ENCODE peak calls at places on chromosomes 11 and 22, in six cellular contexts. Y is fibroblast of pulmonary artery, J is prostate gland, U is PC-3, O is AG10803, S is HL-60. X is an unnamed sample.

GRCh38 chr11:128865490-128865889 is 1.6 kb downstream of the KCNJ1 start:
- DNase-seq in J (no peak), Y (no peak), S (no peak), O (no peak), U (peak; percentile 69), X (peak; percentile 23)

GRCh38 chr11:115207166-115207591 is 297.0 kb downstream of the CADM1 start:
- DNase-seq in O (no peak), Y (no peak), J (no peak), S (no peak), U (no peak), X (no peak)

GRCh38 chr11:33377100-33377851 is 120.1 kb downstream of the HIPK3 start:
- DNase-seq in O (peak; percentile 56), J (no peak), U (no peak), S (no peak), Y (peak; percentile 42), X (no peak)

GRCh38 chr11:35214792-35215193 is 75.8 kb downstream of the CD44 start:
- DNase-seq in Y (peak; percentile 85), O (peak; percentile 91), S (no peak), U (peak; percentile 82), J (no peak), X (peak; percentile 92)

GRCh38 chr11:102446606-102447005 is 6.0 kb downstream of the TMEM123 start:
- DNase-seq in S (no peak), U (peak; percentile 84), J (no peak), Y (peak; percentile 78), O (peak; percentile 83), X (peak; percentile 58)

GRCh38 chr11:18065572-18065971 is 19.5 kb upstream of the TPH1 start:
- DNase-seq in J (peak; percentile 59), Y (no peak), S (no peak), U (no peak), O (no peak), X (no peak)

GRCh38 chr11:78453140-78453935 is 35.7 kb upstream of the GAB2 start:
- DNase-seq in J (no peak), O (peak; percentile 67), S (no peak), U (no peak), Y (peak; percentile 18), X (no peak)

GRCh38 chr11:68259122-68259959 is 12.4 kb downstream of the C11orf24 start:
- DNase-seq in U (no peak), O (no peak), Y (no peak), J (no peak), S (no peak), X (no peak)

GRCh38 chr22:19477321-19478085 is 1.5 kb downstream of the UFD1 start:
- DNase-seq in S (no peak), J (no peak), Y (peak; percentile 35), U (peak; percentile 16), O (peak; percentile 35), X (peak; percentile 30)

GRCh38 chr11:67301951-67302516 is 1.3 kb upstream of the SSH3 start:
- DNase-seq in J (peak; percentile 76), U (peak; percentile 49), S (no peak), O (peak; percentile 27), Y (no peak), X (peak; percentile 75)

GRCh38 chr22:39471421-39472141 is 14.8 kb downstream of the MGAT3 start:
- DNase-seq in O (peak; percentile 51), U (no peak), Y (peak; percentile 77), J (no peak), S (no peak), X (no peak)

DNA sequence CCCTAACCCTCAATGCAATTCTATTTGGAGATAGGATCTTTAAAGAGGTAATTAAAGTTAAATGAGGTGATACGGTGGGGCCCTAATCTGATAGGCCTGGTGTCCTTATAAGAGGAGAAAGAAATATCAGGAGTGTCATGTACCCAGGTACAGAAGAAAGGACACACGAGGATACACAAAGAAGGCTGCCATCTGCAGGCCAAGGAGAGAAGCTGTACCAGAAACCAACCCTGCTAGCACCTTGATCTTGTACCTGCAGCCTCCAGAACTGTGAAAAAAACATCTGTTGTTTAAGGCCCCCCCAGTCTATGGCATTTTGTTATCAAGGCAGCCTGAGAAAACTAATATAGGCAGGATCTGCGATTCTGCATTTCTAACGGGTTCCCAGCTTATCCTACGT is 44.2 kb downstream of the FBXO7 start:
- DNase-seq in J (no peak), O (no peak), Y (no peak), U (peak; percentile 6), S (no peak), X (no peak)
- TF ChIP-seq CTCF in J (no peak), O (peak; percentile 13), Y (peak; percentile 25), U (peak; percentile 41), S (no peak), X (no peak)

DNA sequence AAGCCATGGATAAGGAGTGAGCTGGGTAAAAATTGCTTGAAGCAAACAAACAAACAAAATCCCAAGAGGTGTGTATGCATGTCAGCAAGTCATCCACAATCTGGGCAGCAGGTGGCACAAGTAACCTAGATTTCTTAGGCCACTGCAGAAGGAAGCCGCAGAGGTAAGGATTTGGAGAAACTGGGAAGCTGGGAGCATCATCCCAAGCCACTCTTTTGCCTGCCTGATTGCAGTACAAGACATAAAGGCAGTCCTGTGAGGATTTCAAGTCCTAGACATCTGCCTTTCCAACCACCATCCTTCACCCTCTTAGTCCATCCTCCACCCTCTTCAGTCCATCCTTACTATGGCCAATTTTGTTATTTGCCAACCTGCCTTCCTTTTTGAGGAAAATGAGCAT is 67.2 kb upstream of the BMAL1 start:
- DNase-seq in S (no peak), O (peak; percentile 83), U (peak; percentile 82), J (peak; percentile 69), Y (peak; percentile 90), X (peak; percentile 72)
- TF ChIP-seq CTCF in S (no peak), O (peak; percentile 82), U (peak; percentile 87), J (peak; percentile 56), Y (peak; percentile 70), X (peak; percentile 67)

DNA sequence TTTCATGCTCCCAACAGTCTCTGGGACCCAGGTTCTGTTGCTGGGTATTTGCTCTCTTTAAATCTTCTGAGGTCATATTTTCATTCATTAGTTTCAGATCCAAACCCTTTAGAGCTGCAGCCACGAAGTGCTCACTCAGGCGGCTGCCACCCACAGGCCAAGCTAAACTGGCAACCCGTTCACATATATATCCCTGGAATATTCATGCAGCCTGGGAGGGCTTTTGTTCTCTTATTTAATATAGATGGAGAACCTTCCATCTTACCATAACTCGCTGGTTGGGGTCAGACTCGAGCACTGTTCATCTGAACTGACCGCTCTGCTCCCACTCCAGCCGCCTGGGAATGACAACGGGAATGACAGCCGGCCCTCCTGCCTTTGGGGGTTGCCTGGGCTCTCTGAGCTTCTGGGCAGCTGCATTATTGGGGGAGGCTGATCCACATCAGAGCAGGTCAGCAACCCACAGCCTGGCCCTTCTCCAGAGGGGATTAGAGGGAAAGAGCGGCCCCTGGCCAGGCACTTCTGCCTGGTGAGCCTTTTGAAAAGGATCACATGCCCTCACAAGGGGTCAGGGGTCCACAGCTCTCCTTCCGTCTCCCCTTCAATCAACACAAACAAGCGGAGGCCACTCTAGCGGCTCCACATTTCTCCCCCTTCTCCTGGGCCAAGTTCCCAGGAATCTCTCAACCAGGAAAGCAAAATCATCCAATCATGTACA is 11.9 kb downstream of the TMEM184B start:
- DNase-seq in Y (no peak), J (no peak), U (no peak), S (no peak), O (no peak), X (no peak)
- TF ChIP-seq CTCF in Y (peak; percentile 20), J (no peak), U (no peak), S (no peak), O (peak; percentile 45), X (no peak)

GRCh38 chr11:57303280-57303989 is 21.3 kb downstream of the TNKS1BP1 start:
- DNase-seq in Y (no peak), S (no peak), J (no peak), U (no peak), O (no peak), X (no peak)
- TF ChIP-seq CTCF in Y (no peak), S (no peak), J (no peak), U (no peak), O (no peak), X (no peak)

GRCh38 chr11:44949160-44950035 is 1.3 kb downstream of the TP53I11 start:
- DNase-seq in S (no peak), J (peak; percentile 18), O (peak; percentile 30), Y (peak; percentile 67), U (peak; percentile 41), X (peak; percentile 52)
- TF ChIP-seq CTCF in S (peak; percentile 31), J (peak; percentile 29), O (peak; percentile 53), Y (peak; percentile 61), U (peak; percentile 72), X (peak; percentile 66)

GRCh38 chr22:28628766-28629165 is 50.9 kb downstream of the TTC28 start:
- DNase-seq in U (no peak), S (no peak), O (no peak), Y (no peak), J (no peak), X (no peak)

GRCh38 chr22:28630185-28630580 is 49.5 kb downstream of the TTC28 start:
- DNase-seq in S (no peak), Y (no peak), U (no peak), O (no peak), J (no peak), X (no peak)

GRCh38 chr22:28629420-28630184 is 50.0 kb downstream of the TTC28 start:
- DNase-seq in S (no peak), J (no peak), U (no peak), Y (peak; percentile 45), O (no peak), X (no peak)

DNA sequence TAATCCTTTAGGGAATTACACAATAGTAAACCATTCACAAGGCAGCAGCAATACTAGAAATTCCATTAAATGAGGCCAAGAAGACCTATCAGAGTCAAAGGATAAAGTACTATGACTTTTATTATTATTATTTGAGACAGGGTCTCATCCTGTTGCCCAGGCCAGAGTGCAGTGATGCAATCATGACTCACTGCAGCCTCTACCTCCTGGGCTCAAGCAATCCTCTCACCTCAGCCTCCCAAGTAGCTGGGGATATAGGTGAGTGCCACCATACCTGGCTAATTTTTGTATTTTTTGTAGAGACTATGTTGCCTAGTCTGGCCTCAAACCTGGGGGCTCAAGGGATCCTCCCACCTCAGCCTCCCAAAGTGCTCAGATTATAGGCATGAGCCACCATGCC is 51.8 kb downstream of the TTC28 start:
- DNase-seq in Y (peak; percentile 4), U (no peak), J (no peak), S (no peak), O (no peak), X (no peak)
- TF ChIP-seq CTCF in Y (no peak), U (no peak), J (no peak), S (no peak), O (no peak), X (no peak)

GRCh38 chr11:70105369-70105754 is 27.2 kb downstream of the ANO1 start:
- DNase-seq in O (no peak), J (no peak), S (no peak), Y (no peak), U (no peak), X (no peak)

GRCh38 chr11:70105755-70106571 is 27.8 kb downstream of the ANO1 start:
- DNase-seq in S (no peak), Y (no peak), J (peak; percentile 60), O (no peak), U (no peak), X (no peak)

GRCh38 chr11:70104961-70105360 is 26.8 kb downstream of the ANO1 start:
- DNase-seq in O (no peak), S (no peak), U (no peak), Y (no peak), J (no peak), X (no peak)

GRCh38 chr11:70103256-70103975 is 25.3 kb downstream of the ANO1 start:
- DNase-seq in O (no peak), Y (no peak), U (no peak), S (no peak), J (peak; percentile 31), X (no peak)

GRCh38 chr11:70104419-70104818 is 26.3 kb downstream of the ANO1 start:
- DNase-seq in U (no peak), Y (no peak), S (no peak), J (no peak), O (no peak), X (no peak)
- TF ChIP-seq CTCF in U (no peak), Y (no peak), S (no peak), J (no peak), O (no peak), X (no peak)